ENCODE peak calls at places on chromosomes 16 and 17, in ten cellular contexts. S is lower lobe of right lung, Z is NB4, W is H1, A is fibroblast of pulmonary artery, L is heart right ventricle, T is PC-9, N is mucosa of descending colon, X is thoracic aorta, Q is fibroblast of villous mesenchyme. Y is an unnamed sample.

GRCh38 chr16:53822936-53823529 is 119.1 kb downstream of the FTO start:
- DNase-seq in L (no peak), Q (no peak), X (no peak), T (no peak), W (no peak), A (peak; percentile 69), S (no peak), N (no peak), Z (no peak), Y (peak; percentile 45)

GRCh38 chr16:23351360-23351759 is 49.3 kb downstream of the SCNN1B start:
- DNase-seq in S (no peak), X (no peak), Z (no peak), Q (no peak), A (no peak), L (no peak), N (no peak), T (no peak), W (no peak), Y (no peak)

GRCh38 chr16:3518983-3519343 is 18.2 kb downstream of the CLUAP1 start:
- DNase-seq in L (no peak), Z (no peak), W (no peak), N (no peak), S (no peak), A (no peak), T (no peak), X (no peak), Q (no peak), Y (no peak)

GRCh38 chr16:15993946-15994665 is 44.7 kb downstream of the ABCC1 start:
- DNase-seq in X (peak; percentile 33), A (peak; percentile 57), Q (no peak), W (no peak), N (no peak), S (no peak), T (no peak), Z (no peak), L (peak; percentile 45), Y (no peak)

GRCh38 chr17:7408341-7408740 is 696 bp downstream of the NLGN2 start:
- DNase-seq in Q (no peak), S (no peak), A (no peak), W (no peak), N (no peak), X (no peak), Z (no peak), T (no peak), L (no peak), Y (no peak)

GRCh38 chr17:45006927-45007461 is 38.9 kb upstream of the C1QL1 start:
- DNase-seq in N (no peak), S (no peak), A (no peak), W (no peak), Z (peak; percentile 32), X (no peak), L (no peak), Q (no peak), T (no peak), Y (peak; percentile 25)

GRCh38 chr17:14737984-14738651 is 437.2 kb downstream of the HS3ST3B1 start:
- DNase-seq in S (peak; percentile 78), Q (peak; percentile 95), T (peak; percentile 57), L (peak; percentile 4), X (peak; percentile 43), Z (peak; percentile 97), N (peak; percentile 65), A (peak; percentile 98), W (no peak), Y (peak; percentile 96)

GRCh38 chr17:49730078-49730786 is 22.5 kb upstream of the SLC35B1 start:
- DNase-seq in W (no peak), N (peak; percentile 69), S (peak; percentile 52), Z (no peak), X (peak; percentile 21), T (no peak), L (peak; percentile 93), Q (peak; percentile 91), A (peak; percentile 93), Y (peak; percentile 64)

GRCh38 chr17:27893834-27894503 is 804 bp upstream of the LYRM9 start:
- DNase-seq in L (no peak), S (no peak), X (no peak), N (no peak), Z (peak; percentile 48), W (no peak), T (no peak), A (no peak), Q (no peak), Y (no peak)

GRCh38 chr17:48825446-48826381 is 5.1 kb upstream of the CALCOCO2 start:
- DNase-seq in X (no peak), Z (no peak), L (no peak), S (no peak), W (no peak), Q (no peak), T (peak; percentile 27), A (no peak), N (no peak), Y (peak; percentile 33)

GRCh38 chr17:4019400-4019799 is 55.2 kb upstream of the ATP2A3 start:
- DNase-seq in L (no peak), W (no peak), Z (no peak), X (no peak), T (no peak), Q (no peak), S (no peak), N (no peak), A (no peak), Y (no peak)
- TF ChIP-seq CTCF in L (no peak), W (no peak), Z (no peak), X (no peak), T (no peak), Q (no peak), S (no peak), N (no peak), A (no peak), Y (no peak)

GRCh38 chr17:65035704-65036103 is 20.8 kb downstream of the GNA13 start:
- DNase-seq in S (no peak), X (no peak), Z (no peak), T (no peak), W (no peak), A (no peak), N (no peak), L (no peak), Q (no peak), Y (no peak)
- H3K4me3 ChIP-seq in S (no peak overlapping the region), X (no peak overlapping the region), Z (no peak overlapping the region), T (no peak overlapping the region), W (no peak overlapping the region), A (no peak overlapping the region), N (no peak overlapping the region), L (no peak overlapping the region), Q (no peak overlapping the region), Y (no peak overlapping the region)

GRCh38 chr16:31301708-31302400 is 42.1 kb downstream of the ITGAM start:
- DNase-seq in Z (peak; percentile 91), S (no peak), N (no peak), Q (peak; percentile 32), W (no peak), A (peak; percentile 40), L (no peak), X (no peak), T (no peak), Y (no peak)

GRCh38 chr16:31297496-31297895 is 37.7 kb downstream of the ITGAM start:
- DNase-seq in N (no peak), W (no peak), Q (no peak), L (no peak), Z (no peak), S (no peak), A (no peak), T (no peak), X (no peak), Y (no peak)

GRCh38 chr16:31295206-31295605 is 35.4 kb downstream of the ITGAM start:
- DNase-seq in N (no peak), T (no peak), S (no peak), L (no peak), X (no peak), Z (no peak), Q (no peak), W (no peak), A (no peak), Y (no peak)

GRCh38 chr16:31298340-31298739 is 38.6 kb downstream of the ITGAM start:
- DNase-seq in L (no peak), S (no peak), Q (no peak), W (no peak), X (no peak), A (no peak), T (no peak), N (no peak), Z (no peak), Y (no peak)

DNA sequence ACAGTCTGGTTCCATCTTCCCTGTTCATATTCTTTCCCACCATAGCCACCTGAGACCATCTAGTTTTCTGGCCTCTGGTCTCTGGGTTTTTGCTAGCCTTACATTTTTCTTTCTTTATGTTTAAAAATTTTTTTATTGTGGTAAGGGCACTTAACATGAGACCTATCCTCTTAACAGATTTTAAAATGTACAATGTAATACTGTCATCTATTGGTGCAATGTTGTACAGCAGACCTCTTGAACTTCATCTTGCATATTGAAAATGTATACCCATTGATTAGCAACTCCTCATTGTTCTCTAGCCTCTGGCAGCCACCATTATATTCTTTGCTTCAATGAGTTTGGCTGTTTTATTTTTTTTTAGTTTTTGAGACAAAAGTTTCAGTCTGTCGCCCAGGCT is 39.2 kb downstream of the ITGAM start:
- DNase-seq in Z (peak; percentile 59), L (no peak), W (no peak), X (no peak), S (no peak), A (peak; percentile 3), T (no peak), N (no peak), Q (peak; percentile 5), Y (no peak)
- TF ChIP-seq CTCF in Z (peak; percentile 11), L (peak; percentile 42), W (no peak), X (no peak), S (no peak), A (peak; percentile 3), T (peak; percentile 61), N (no peak), Q (peak; percentile 25), Y (no peak)

DNA sequence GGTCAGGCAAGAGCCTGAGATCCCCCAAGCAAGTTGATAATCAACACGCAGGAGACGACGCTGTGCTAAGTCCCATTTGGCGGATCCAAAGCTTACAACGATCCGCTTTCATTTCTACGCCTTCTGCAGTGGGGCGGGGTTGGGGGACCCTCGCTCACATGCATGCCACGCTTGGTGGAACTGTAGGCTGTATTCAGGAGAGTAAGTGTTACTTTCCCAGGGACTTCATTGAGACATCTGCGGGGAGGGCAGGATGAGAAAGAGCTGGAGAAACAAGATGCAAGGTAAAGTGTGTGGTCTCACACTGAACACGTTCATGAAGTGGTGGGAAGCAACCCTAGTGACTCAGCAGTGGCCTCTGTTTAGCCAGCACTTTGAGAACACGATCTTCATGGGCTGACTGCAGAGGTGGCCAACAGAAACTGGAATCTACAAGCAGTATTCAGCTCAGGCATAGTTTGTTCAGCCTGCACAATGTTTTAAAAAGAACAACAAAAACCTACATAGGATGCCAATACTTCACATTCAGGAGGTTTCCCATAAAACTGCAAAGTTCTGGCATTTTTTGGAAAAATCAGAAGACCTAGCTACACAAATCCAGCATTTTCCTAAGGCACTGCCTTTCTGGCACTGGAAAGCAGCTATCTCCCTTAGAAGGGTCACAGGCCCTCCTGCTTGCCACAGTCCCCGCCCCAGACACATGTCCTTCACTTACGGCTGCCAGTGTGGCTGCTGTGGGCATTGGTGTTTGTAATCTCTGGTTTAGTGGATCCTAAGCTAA is 100.3 kb downstream of the XYLT1 start:
- DNase-seq in A (no peak), X (no peak), T (no peak), S (no peak), N (peak; percentile 45), Z (peak; percentile 80), L (no peak), W (no peak), Q (no peak), Y (no peak)
- H3K4me3 ChIP-seq in A (no peak overlapping the region), X (no peak overlapping the region), T (no peak overlapping the region), S (no peak overlapping the region), N (no peak overlapping the region), Z (peak overlapping the region; percentile 50), L (no peak overlapping the region), W (no peak overlapping the region), Q (no peak overlapping the region), Y (no peak overlapping the region)

Y was measured in foreskin fibroblast.